ENCODE peak calls at places on chromosomes 2 and 18, in four cellular contexts. V is activated T-helper 1 cell treated with anti-CD3 and anti-CD28 coated beads, Interleukin-2, amount 50 U/mL, for 16 hours; S is iris pigment epithelial cell; G is PC-9. H is an unnamed sample.

GRCh38 chr18:10329116-10329515 is 125.3 kb upstream of the APCDD1 start:
- DNase-seq in S (peak), G (no peak), V (no peak), H (no peak)

GRCh38 chr2:12381543-12382323 is 335.0 kb upstream of the TRIB2 start:
- DNase-seq in V (no peak), S (no peak), G (no peak), H (no peak)

GRCh38 chr2:96267159-96267971 is 1.3 kb downstream of the CIAO1 start:
- DNase-seq in S (peak), G (peak), V (peak), H (peak)

GRCh38 chr2:149690825-149691224 is 103.2 kb upstream of the MMADHC start:
- DNase-seq in G (no peak), V (no peak), S (no peak), H (peak)

GRCh38 chr2:23592898-23593297 is 207.9 kb downstream of the KLHL29 start:
- DNase-seq in G (no peak), S (no peak), V (no peak), H (no peak)

GRCh38 chr2:113133696-113134558 is 6.5 kb downstream of the IL1RN start:
- DNase-seq in V (no peak), S (no peak), G (no peak), H (no peak)

GRCh38 chr2:28588231-28588725 is 92.4 kb downstream of the PLB1 start:
- DNase-seq in S (no peak), V (no peak), G (no peak), H (no peak)

GRCh38 chr2:142880275-142880674 is 2.8 kb downstream of the KYNU start:
- DNase-seq in V (no peak), G (no peak), S (peak), H (peak)

GRCh38 chr2:55223958-55224760 is 7.9 kb downstream of the CLHC1 start:
- DNase-seq in S (no peak), V (no peak), G (no peak), H (no peak)

GRCh38 chr2:101038455-101039255 is 36.6 kb downstream of the RPL31 start:
- DNase-seq in G (peak), V (no peak), S (peak), H (peak)

GRCh38 chr2:174892546-174892945 is 112.6 kb downstream of the CHN1 start:
- DNase-seq in V (no peak), G (no peak), S (peak), H (no peak)

GRCh38 chr2:158665536-158666302 is 129.4 kb upstream of the DAPL1 start:
- DNase-seq in S (peak), V (no peak), G (no peak), H (peak)

GRCh38 chr2:72114693-72115051 is 33.0 kb downstream of the CYP26B1 start:
- DNase-seq in V (no peak), S (no peak), G (no peak), H (no peak)

GRCh38 chr2:138183700-138184099 is 219.4 kb downstream of the HNMT start:
- DNase-seq in G (no peak), S (no peak), V (no peak), H (no peak)

GRCh38 chr2:112881217-112882000 is 29.6 kb upstream of the IL37 start:
- DNase-seq in V (no peak), S (peak), G (no peak), H (peak)

GRCh38 chr2:150357770-150358467 is 129.5 kb downstream of the RND3 start:
- DNase-seq in G (no peak), S (peak), V (no peak), H (peak)

GRCh38 chr2:191499874-191500565 is 177.9 kb upstream of the NABP1 start:
- DNase-seq in S (no peak), G (no peak), V (no peak), H (peak)

GRCh38 chr18:31660763-31661162 is 23.6 kb downstream of the B4GALT6 start:
- DNase-seq in G (no peak), S (no peak), V (no peak), H (no peak)

GRCh38 chr2:141399270-141399669 is 731.5 kb downstream of the LRP1B start:
- DNase-seq in G (no peak), V (no peak), S (peak), H (peak)

GRCh38 chr2:55113976-55114564 is 63.8 kb upstream of the RTN4 start:
- DNase-seq in S (no peak), V (no peak), G (no peak), H (no peak)

GRCh38 chr18:2914185-2914584 is 67.4 kb downstream of the EMILIN2 start:
- DNase-seq in S (no peak), G (no peak), V (no peak), H (no peak)

GRCh38 chr2:169961911-169962310 is 134.7 kb downstream of the UBR3 start:
- DNase-seq in S (peak), V (no peak), G (no peak), H (peak)

GRCh38 chr2:36356199-36356989 is 816 bp downstream of the CRIM1 start:
- DNase-seq in G (no peak), V (peak), S (no peak), H (no peak)